ENCODE peak calls at places on chromosomes 7 and 10, in six cellular contexts. J is upper lobe of left lung, P is breast epithelium, V is GM23338, Q is stomach, Y is HepG2. K is an unnamed sample.

GRCh38 chr10:110783509-110784103 is 88.1 kb upstream of the PDCD4 start:
- DNase-seq in J (no peak), P (no peak), V (no peak), Q (no peak), Y (no peak), K (no peak)

GRCh38 chr7:105782391-105783063 is 93.9 kb downstream of the ATXN7L1 start:
- DNase-seq in J (no peak), P (no peak), V (no peak), Q (no peak), Y (no peak), K (no peak)

GRCh38 chr10:3955954-3956617 is 171.1 kb upstream of the KLF6 start:
- DNase-seq in J (no peak), P (no peak), V (peak; percentile 18), Q (no peak), Y (no peak), K (no peak)

GRCh38 chr10:95788830-95789229 is 32.9 kb downstream of the ENTPD1 start:
- DNase-seq in J (no peak), P (no peak), V (no peak), Q (no peak), Y (no peak), K (no peak)

GRCh38 chr7:2680792-2681490 is 7.1 kb upstream of the AMZ1 start:
- DNase-seq in J (peak; percentile 77), P (peak; percentile 60), V (peak; percentile 93), Q (peak; percentile 89), Y (peak; percentile 55), K (peak; percentile 85)

GRCh38 chr10:21870849-21871248 is 132.7 kb downstream of the DNAJC1 start:
- DNase-seq in J (no peak), P (no peak), V (no peak), Q (no peak), Y (no peak), K (no peak)

GRCh38 chr7:27143950-27144798 is 693 bp upstream of the HOXA5 start:
- DNase-seq in J (no peak), P (peak; percentile 17), V (no peak), Q (no peak), Y (no peak), K (peak; percentile 53)

GRCh38 chr7:77989981-77990566 is 191.5 kb downstream of the PHTF2 start:
- DNase-seq in J (no peak), P (no peak), V (peak; percentile 74), Q (peak; percentile 27), Y (no peak), K (peak; percentile 80)

GRCh38 chr7:18018296-18019205 is 9.1 kb downstream of the PRPS1L1 start:
- DNase-seq in J (no peak), P (no peak), V (no peak), Q (no peak), Y (no peak), K (no peak)

GRCh38 chr10:113924171-113924570 is 69.7 kb downstream of the NHLRC2 start:
- DNase-seq in J (no peak), P (no peak), V (no peak), Q (no peak), Y (no peak), K (no peak)

GRCh38 chr10:70558871-70559810 is 43.4 kb downstream of the PRF1 start:
- DNase-seq in J (peak; percentile 74), P (no peak), V (peak; percentile 75), Q (peak; percentile 63), Y (peak; percentile 48), K (peak; percentile 71)

GRCh38 chr10:122721111-122721510 is 21.5 kb upstream of the C10orf120 start:
- DNase-seq in J (no peak), P (no peak), V (no peak), Q (no peak), Y (no peak), K (no peak)

DNA sequence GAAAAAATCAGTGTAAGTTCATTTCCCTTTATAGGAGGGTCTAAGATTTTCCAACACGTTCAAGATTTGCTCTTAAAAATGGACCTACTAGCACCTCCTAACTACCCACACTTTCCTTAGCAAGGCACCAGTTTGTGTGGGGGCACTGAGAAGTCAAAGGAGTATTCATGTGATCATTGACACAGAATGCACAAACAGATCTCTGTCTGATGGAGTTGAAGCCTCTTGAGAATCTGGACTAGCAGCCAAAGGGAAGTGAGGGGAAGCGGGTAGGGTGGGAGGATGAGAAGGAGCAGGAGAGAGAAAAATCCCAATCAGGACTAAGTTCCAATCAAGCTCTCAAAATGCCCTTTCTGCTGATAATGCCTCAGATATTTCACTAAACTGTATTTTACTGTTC is 4.1 kb downstream of the MMS19 start:
- DNase-seq in J (no peak), P (no peak), V (no peak), Q (no peak), Y (no peak), K (no peak)
- H3K4me1 ChIP-seq in J (peaks cover 33% of the 10 kb centered on the region), P (no peaks in the 10 kb centered on the region), V (peaks cover 59% of the 10 kb centered on the region), Q (peaks cover 68% of the 10 kb centered on the region), Y (peaks cover 39% of the 10 kb centered on the region), K (peaks cover 20% of the 10 kb centered on the region)

DNA sequence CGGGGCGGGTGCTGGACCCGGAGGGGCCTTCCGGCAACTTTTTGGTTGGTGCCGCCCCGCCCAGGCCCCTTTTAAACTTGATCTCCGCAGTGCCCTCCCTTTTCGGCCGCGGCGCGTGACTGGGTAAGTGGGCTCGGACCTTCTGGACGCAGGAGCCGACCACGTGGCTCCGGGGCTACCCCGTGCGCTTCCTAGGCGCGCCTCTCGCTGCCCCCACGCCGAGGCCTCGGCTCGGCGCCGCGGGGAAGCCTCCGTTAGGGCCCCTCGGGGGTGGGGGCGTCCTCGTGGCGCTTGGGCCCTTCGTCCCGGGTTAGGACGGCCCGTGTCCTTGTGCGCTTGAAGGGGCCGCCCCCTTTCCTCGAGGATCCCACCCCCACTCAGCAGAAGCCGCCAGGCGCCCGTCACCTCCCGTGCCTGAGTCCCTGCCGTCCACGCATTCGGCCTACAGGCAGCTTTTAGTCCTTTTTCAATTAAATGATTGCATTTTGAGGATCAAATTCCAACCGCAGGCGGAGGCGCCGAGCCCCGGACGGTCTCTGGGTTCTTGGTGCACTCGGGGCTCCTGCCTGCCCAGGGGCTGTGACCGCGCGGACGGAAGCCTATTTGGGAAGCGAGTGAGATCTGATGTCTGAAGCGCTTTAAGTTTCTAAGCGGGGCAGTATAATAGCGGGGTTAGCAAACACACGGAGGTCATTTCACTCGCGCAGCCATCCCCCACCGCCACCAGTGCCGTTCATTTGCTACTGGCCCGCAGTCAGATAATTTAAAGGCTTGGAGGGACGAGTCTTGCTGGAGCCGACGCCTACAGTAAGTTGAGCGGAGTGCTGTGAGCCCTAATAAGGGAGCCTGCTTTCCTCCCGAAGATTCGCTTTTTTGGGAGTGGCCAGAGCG is 31.8 kb upstream of the TOMM7 start:
- DNase-seq in J (peak; percentile 92), P (peak; percentile 79), V (peak; percentile 92), Q (peak; percentile 77), Y (peak; percentile 74), K (peak; percentile 90)
- TF ChIP-seq POLR2AphosphoS5 in J (peak; percentile 65), P (peak; percentile 78), V (peak; percentile 76), Q (peak; percentile 82), Y (peak; percentile 70), K (peak; percentile 80)

GRCh38 chr7:126700807-126701604 is 551.7 kb downstream of the GRM8 start:
- DNase-seq in J (peak; percentile 26), P (no peak), V (peak; percentile 62), Q (no peak), Y (peak; percentile 41), K (peak; percentile 16)
- H3K27ac ChIP-seq in J (no peak overlapping the region), P (no peak overlapping the region), V (no peak overlapping the region), Q (no peak overlapping the region), Y (no peak overlapping the region), K (no peak overlapping the region)

DNA sequence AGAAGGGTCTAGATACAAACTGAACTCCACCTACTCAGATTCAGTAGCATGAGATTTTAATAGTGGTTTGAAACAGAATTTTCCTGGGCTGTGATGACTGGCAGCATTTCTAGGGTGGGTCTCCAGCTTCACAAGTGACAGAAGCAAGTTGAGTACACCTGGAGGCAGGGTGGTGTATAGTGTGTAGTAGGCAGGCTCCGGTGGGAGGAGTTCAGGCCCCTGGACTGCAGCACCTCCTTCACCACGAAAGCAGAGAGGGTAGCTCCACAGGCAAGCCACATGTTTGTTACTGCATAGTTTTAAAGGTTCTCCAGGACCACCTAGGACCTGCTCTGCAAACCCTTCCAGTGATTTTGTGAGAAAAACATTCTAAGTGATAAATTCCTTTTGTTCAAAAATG is 347.2 kb downstream of the PARD3 start:
- DNase-seq in J (no peak), P (no peak), V (no peak), Q (no peak), Y (no peak), K (no peak)
- H3K4me1 ChIP-seq in J (no peaks in the 10 kb centered on the region), P (no peaks in the 10 kb centered on the region), V (no peaks in the 10 kb centered on the region), Q (no peaks in the 10 kb centered on the region), Y (peaks cover 19% of the 10 kb centered on the region), K (no peaks in the 10 kb centered on the region)

GRCh38 chr10:123865350-123865749 is 26.3 kb downstream of the CPXM2 start:
- DNase-seq in J (no peak), P (no peak), V (no peak), Q (no peak), Y (no peak), K (no peak)

GRCh38 chr10:123864923-123865322 is 26.7 kb downstream of the CPXM2 start:
- DNase-seq in J (no peak), P (no peak), V (no peak), Q (no peak), Y (no peak), K (peak; percentile 23)

GRCh38 chr10:123863721-123864432 is 27.7 kb downstream of the CPXM2 start:
- DNase-seq in J (no peak), P (no peak), V (peak; percentile 30), Q (no peak), Y (no peak), K (no peak)

GRCh38 chr10:123868058-123868995 is 23.3 kb downstream of the CPXM2 start:
- DNase-seq in J (peak; percentile 36), P (no peak), V (no peak), Q (no peak), Y (peak; percentile 10), K (no peak)

GRCh38 chr10:123865880-123866279 is 25.7 kb downstream of the CPXM2 start:
- DNase-seq in J (no peak), P (no peak), V (no peak), Q (peak; percentile 4), Y (no peak), K (no peak)
- TF ChIP-seq POLR2AphosphoS5 in J (no peak), P (no peak), V (no peak), Q (peak; percentile 72), Y (no peak), K (peak; percentile 95)

GRCh38 chr10:72041491-72041890 is 46.9 kb downstream of the SPOCK2 start:
- DNase-seq in J (no peak), P (no peak), V (no peak), Q (no peak), Y (no peak), K (no peak)
- H3K27ac ChIP-seq in J (no peak overlapping the region), P (no peak overlapping the region), V (no peak overlapping the region), Q (no peak overlapping the region), Y (no peak overlapping the region), K (no peak overlapping the region)